ENCODE peak calls at places on chromosomes 3 and 15, in six cellular contexts. A is IMR-90, C is neuronal stem cell, L is H1, N is mesenchymal stem cell, V is H9. K is an unnamed sample.

GRCh38 chr15:70853270-70853854 is 595 bp downstream of the LARP6 start:
- DNase-seq in A (peak; percentile 87), C (peak; percentile 39), L (peak; percentile 76), N (peak; percentile 81), V (peak; percentile 79), K (peak; percentile 8)

GRCh38 chr3:66423791-66424190 is 77.0 kb downstream of the LRIG1 start:
- DNase-seq in A (peak; percentile 96), C (no peak), L (no peak), N (peak; percentile 85), V (no peak), K (no peak)

GRCh38 chr3:23649502-23649901 is 156.3 kb upstream of the UBE2E1 start:
- DNase-seq in A (no peak), C (no peak), L (no peak), N (no peak), V (no peak), K (no peak)

GRCh38 chr15:34188711-34189110 is 21.2 kb downstream of the KATNBL1 start:
- DNase-seq in A (no peak), C (no peak), L (no peak), N (no peak), V (no peak), K (no peak)

GRCh38 chr15:86663304-86663703 is 583.6 kb downstream of the AGBL1 start:
- DNase-seq in A (no peak), C (no peak), L (no peak), N (no peak), V (no peak), K (no peak)

GRCh38 chr3:193757457-193757856 is 164.4 kb downstream of the OPA1 start:
- DNase-seq in A (no peak), C (no peak), L (no peak), N (no peak), V (no peak), K (no peak)

GRCh38 chr3:182233957-182234356 is 522.2 kb downstream of the SOX2 start:
- DNase-seq in A (no peak), C (no peak), L (no peak), N (no peak), V (no peak), K (no peak)

GRCh38 chr15:93566777-93567176 is 477.8 kb upstream of the RGMA start:
- DNase-seq in A (no peak), C (no peak), L (no peak), N (no peak), V (no peak), K (no peak)

GRCh38 chr3:59985643-59986200 is 935.9 kb upstream of the CFAP20DC start:
- DNase-seq in A (no peak), C (no peak), L (no peak), N (no peak), V (no peak), K (no peak)

GRCh38 chr3:104279617-104280016 is 1087.1 kb upstream of the ALCAM start:
- DNase-seq in A (peak; percentile 50), C (no peak), L (no peak), N (peak; percentile 73), V (no peak), K (no peak)

GRCh38 chr3:45915518-45916231 is 27.6 kb upstream of the CXCR6 start:
- DNase-seq in A (peak; percentile 94), C (no peak), L (no peak), N (peak; percentile 93), V (no peak), K (no peak)

GRCh38 chr3:107368999-107369398 is 8.2 kb upstream of the CCDC54 start:
- DNase-seq in A (no peak), C (no peak), L (no peak), N (no peak), V (no peak), K (no peak)

GRCh38 chr15:89283201-89283600 is 39.4 kb downstream of the FANCI start:
- DNase-seq in A (no peak), C (no peak), L (no peak), N (no peak), V (no peak), K (no peak)

GRCh38 chr15:90104551-90104950 is 2.3 kb upstream of the IDH2 start:
- DNase-seq in A (no peak), C (no peak), L (no peak), N (no peak), V (no peak), K (peak; percentile 76)

GRCh38 chr15:44081223-44082013 is 113.7 kb downstream of the FRMD5 start:
- DNase-seq in A (peak; percentile 92), C (no peak), L (no peak), N (no peak), V (no peak), K (no peak)

GRCh38 chr15:92510163-92510882 is 116.6 kb downstream of the ST8SIA2 start:
- DNase-seq in A (no peak), C (peak; percentile 66), L (no peak), N (no peak), V (peak; percentile 72), K (peak; percentile 14)

GRCh38 chr15:100588638-100589242 is 13.2 kb downstream of the LINS1 start:
- DNase-seq in A (peak; percentile 11), C (no peak), L (no peak), N (peak; percentile 9), V (no peak), K (no peak)

GRCh38 chr3:66693461-66693912 is 192.7 kb upstream of the LRIG1 start:
- DNase-seq in A (peak; percentile 43), C (no peak), L (no peak), N (no peak), V (no peak), K (no peak)

GRCh38 chr15:101054116-101054515 is 135.0 kb downstream of the LRRK1 start:
- DNase-seq in A (no peak), C (no peak), L (peak; percentile 35), N (no peak), V (no peak), K (peak; percentile 86)

GRCh38 chr3:120780977-120781376 is 38.4 kb downstream of the GTF2E1 start:
- DNase-seq in A (peak; percentile 93), C (no peak), L (no peak), N (peak; percentile 85), V (no peak), K (peak; percentile 6)

GRCh38 chr3:52690560-52690959 is 4.7 kb downstream of the GNL3 start:
- DNase-seq in A (no peak), C (no peak), L (no peak), N (no peak), V (no peak), K (no peak)

GRCh38 chr3:166444756-166445155 is 607.5 kb upstream of the BCHE start:
- DNase-seq in A (peak; percentile 1), C (no peak), L (no peak), N (no peak), V (no peak), K (peak; percentile 38)

GRCh38 chr15:82080774-82081173 is 35.0 kb upstream of the MEX3B start:
- DNase-seq in A (no peak), C (no peak), L (no peak), N (no peak), V (no peak), K (no peak)

GRCh38 chr15:63287109-63287508 is 9.7 kb downstream of the APH1B start:
- DNase-seq in A (peak; percentile 48), C (no peak), L (no peak), N (no peak), V (no peak), K (no peak)

GRCh38 chr15:74307827-74308642 is 59.4 kb downstream of the CYP11A1 start:
- DNase-seq in A (peak; percentile 52), C (no peak), L (peak; percentile 74), N (peak; percentile 68), V (peak; percentile 67), K (no peak)

DNA sequence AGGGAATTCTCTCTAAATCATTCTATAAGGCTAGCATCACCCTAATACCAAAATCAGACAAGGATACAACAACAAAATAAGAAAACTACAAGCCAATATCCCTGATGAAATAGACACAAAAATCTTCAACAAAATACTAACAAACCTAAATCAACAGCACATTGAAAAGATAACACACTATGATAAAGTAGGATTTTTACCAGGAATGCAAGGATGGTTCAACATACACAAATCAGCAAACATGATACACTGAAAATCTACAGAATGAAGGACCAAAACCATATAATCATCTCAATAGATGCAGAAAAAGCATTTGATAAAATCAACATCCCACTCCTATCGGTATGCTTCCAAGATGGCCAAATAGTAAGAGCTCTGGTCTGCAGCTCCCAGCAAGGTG is 39.5 kb downstream of the ALDH1A2 start:
- DNase-seq in A (no peak), C (no peak), L (no peak), N (no peak), V (no peak), K (no peak)
- H3K9me3 ChIP-seq in A (peaks cover 5% of the 10 kb centered on the region), C (no peaks in the 10 kb centered on the region), L (peaks cover 16% of the 10 kb centered on the region), N (peaks cover 36% of the 10 kb centered on the region), V (no peaks in the 10 kb centered on the region), K (peaks cover 15% of the 10 kb centered on the region)

GRCh38 chr3:31124368-31124767 is 229.9 kb upstream of the GADL1 start:
- DNase-seq in A (no peak), C (no peak), L (no peak), N (peak; percentile 29), V (no peak), K (no peak)
- H4K91ac ChIP-seq in A (no peak overlapping the region), C (no peak overlapping the region), L (no peak overlapping the region), N (no peak overlapping the region), V (no peak overlapping the region), K (no peak overlapping the region)

GRCh38 chr3:149655826-149656599 is 1.8 kb downstream of the WWTR1 start:
- DNase-seq in A (no peak), C (no peak), L (no peak), N (peak; percentile 60), V (no peak), K (no peak)

GRCh38 chr3:149659173-149659468 is 1.3 kb upstream of the WWTR1 start:
- DNase-seq in A (no peak), C (no peak), L (no peak), N (no peak), V (no peak), K (no peak)

GRCh38 chr3:149658444-149659172 is 783 bp upstream of the WWTR1 start:
- DNase-seq in A (peak; percentile 86), C (peak; percentile 61), L (peak; percentile 79), N (peak; percentile 93), V (peak; percentile 77), K (peak; percentile 77)

GRCh38 chr3:149657796-149658443 is at the start of gene WWTR1:
- DNase-seq in A (peak; percentile 94), C (peak; percentile 81), L (peak; percentile 88), N (peak; percentile 96), V (peak; percentile 97), K (peak; percentile 91)

DNA sequence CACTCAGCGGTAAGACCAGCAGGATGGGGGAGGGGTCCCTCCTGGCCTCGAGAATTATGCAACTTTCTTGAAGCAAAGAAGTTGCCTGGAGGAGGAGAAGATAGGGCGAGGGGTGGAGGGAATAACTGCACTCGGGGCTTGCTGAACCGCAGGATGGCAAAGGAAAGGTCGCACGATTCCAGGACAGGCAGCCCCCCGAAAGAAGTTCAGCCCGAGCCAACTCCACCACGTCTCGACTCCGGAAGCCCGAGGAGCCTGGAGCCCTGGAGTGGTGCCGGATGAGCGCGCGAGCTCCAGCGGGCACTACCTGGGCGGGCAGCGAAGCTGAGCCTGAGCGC is 398 bp downstream of the WWTR1 start:
- DNase-seq in A (peak; percentile 59), C (no peak), L (no peak), N (peak; percentile 81), V (no peak), K (peak; percentile 91)
- H2BK5ac ChIP-seq in A (peak overlapping the region; percentile 85), C (peak overlapping the region; percentile 95), L (peak overlapping the region; percentile 96), N (peak overlapping the region; percentile 66), V (no peak overlapping the region), K (peak overlapping the region; percentile 99)

DNA sequence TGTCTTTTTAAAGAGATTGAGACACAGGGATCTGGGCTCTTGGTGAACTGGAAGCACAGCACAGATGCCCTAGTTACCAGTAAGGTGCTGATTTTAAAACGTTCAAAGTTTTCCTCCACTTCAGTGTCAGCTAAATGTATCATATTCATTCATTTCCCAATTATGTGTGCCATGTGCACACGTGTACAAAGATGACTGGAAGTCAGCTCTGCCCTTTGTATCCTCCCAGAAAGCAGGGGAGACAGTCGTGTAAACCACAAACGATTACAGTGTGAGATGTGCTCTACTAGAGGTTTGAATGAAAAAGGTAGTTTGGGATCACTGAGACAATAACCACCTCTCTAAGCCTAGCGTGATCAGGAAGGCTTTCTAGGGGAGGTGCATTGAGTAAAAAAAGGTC is 760 bp downstream of the ZKSCAN7 start:
- DNase-seq in A (peak; percentile 18), C (no peak), L (no peak), N (peak; percentile 16), V (no peak), K (no peak)
- H3K9me3 ChIP-seq in A (peaks cover 6% of the 10 kb centered on the region), C (peaks cover 48% of the 10 kb centered on the region), L (peaks cover 5% of the 10 kb centered on the region), N (peaks cover 10% of the 10 kb centered on the region), V (peaks cover 7% of the 10 kb centered on the region), K (peaks cover 3% of the 10 kb centered on the region)

K was measured in trophoblast cell.